ENCODE peak calls at places on chromosomes 13 and 19, in six cellular contexts. V, J, B, Q, G and N are unnamed samples.
A peak's percentile ranks its signal among the peaks of the same experiment; 100 is the strongest.

GRCh38 chr13:21734961-21735360 is 64.1 kb downstream of the FGF9 start:
- DNase-seq in V (no peak), J (no peak), G (no peak), B (no peak), Q (no peak), N (peak; percentile 26)

GRCh38 chr13:90305796-90306195 is 1041.7 kb upstream of the MIR17HG start:
- DNase-seq in V (no peak), Q (no peak), G (no peak), B (no peak), J (no peak), N (no peak)

GRCh38 chr13:99320693-99321481 is 13.7 kb upstream of the GPR183 start:
- DNase-seq in V (no peak), G (no peak), J (no peak), B (no peak), Q (no peak), N (no peak)

GRCh38 chr19:34508540-34508939 is 27.0 kb downstream of the WTIP start:
- DNase-seq in V (no peak), Q (no peak), J (no peak), B (no peak), G (no peak), N (no peak)

GRCh38 chr19:17865364-17866311 is 5.9 kb downstream of the RPL18A start:
- DNase-seq in Q (no peak), B (no peak), G (no peak), J (no peak), V (no peak), N (no peak)

GRCh38 chr13:23673867-23674605 is 103.8 kb downstream of the TNFRSF19 start:
- DNase-seq in G (no peak), B (no peak), J (no peak), Q (no peak), V (no peak), N (no peak)

GRCh38 chr19:18009412-18010066 is 1.6 kb downstream of the ARRDC2 start:
- DNase-seq in J (no peak), V (no peak), G (no peak), B (no peak), Q (no peak), N (no peak)

GRCh38 chr19:43798546-43799409 is 3.5 kb downstream of the LYPD5 start:
- DNase-seq in B (peak; percentile 66), J (peak; percentile 44), G (no peak), V (no peak), Q (no peak), N (peak; percentile 92)

GRCh38 chr19:39397360-39398296 is 6.5 kb downstream of the MED29 start:
- DNase-seq in Q (peak; percentile 89), J (no peak), G (peak; percentile 94), B (peak; percentile 89), V (no peak), N (peak; percentile 93)

GRCh38 chr19:55353803-55354697 is 469 bp downstream of the COX6B2 start:
- DNase-seq in Q (peak; percentile 74), B (peak; percentile 84), G (peak; percentile 72), J (no peak), V (no peak), N (peak; percentile 82)

GRCh38 chr19:31838163-31838798 is 489.0 kb upstream of the TSHZ3 start:
- DNase-seq in V (no peak), Q (no peak), J (no peak), G (no peak), B (peak; percentile 60), N (no peak)

GRCh38 chr13:99214691-99215090 is 14.0 kb downstream of the UBAC2 start:
- DNase-seq in B (no peak), V (no peak), G (no peak), Q (no peak), J (no peak), N (no peak)

GRCh38 chr19:34154401-34154800 is 17.9 kb upstream of the LSM14A start:
- DNase-seq in B (no peak), G (no peak), Q (no peak), J (no peak), V (no peak), N (peak; percentile 12)

GRCh38 chr19:47433121-47433520 is 13.8 kb upstream of the MEIS3 start:
- DNase-seq in G (no peak), V (no peak), B (no peak), Q (peak; percentile 44), J (no peak), N (no peak)

GRCh38 chr13:101398920-101399319 is 17.4 kb downstream of the NALCN start:
- DNase-seq in Q (no peak), G (no peak), J (no peak), V (peak; percentile 75), B (no peak), N (no peak)

GRCh38 chr19:47351545-47351944 is 2.4 kb downstream of the DHX34 start:
- DNase-seq in J (no peak), Q (peak; percentile 54), G (no peak), V (no peak), B (peak; percentile 31), N (no peak)

GRCh38 chr13:53238241-53238640 is 209.6 kb downstream of the OLFM4 start:
- DNase-seq in J (no peak), B (peak; percentile 54), V (no peak), G (no peak), Q (no peak), N (peak; percentile 67)

GRCh38 chr13:95420501-95420900 is 119.2 kb upstream of the ABCC4 start:
- DNase-seq in B (peak; percentile 21), J (no peak), Q (no peak), V (no peak), G (peak; percentile 24), N (peak; percentile 65)

GRCh38 chr13:73661687-73662425 is 472.3 kb downstream of the KLF12 start:
- DNase-seq in Q (no peak), J (no peak), G (no peak), B (no peak), V (no peak), N (peak; percentile 58)

GRCh38 chr13:57583529-57583928 is 48.0 kb upstream of the PCDH17 start:
- DNase-seq in B (no peak), Q (no peak), V (no peak), G (no peak), J (no peak), N (no peak)

GRCh38 chr19:4229179-4229931 is at the start of gene EBI3:
- DNase-seq in V (no peak), B (no peak), Q (no peak), G (peak; percentile 44), J (peak; percentile 13), N (peak; percentile 84)